ENCODE peak calls at places on chromosomes 3 and 15, in ten cellular contexts. I is NCI-H460; L is NCI-H1092 treated with DMSO at 0.1 percent for 48 hours; U is H1; S is GM13976; H is posterior cingulate gyrus; R is stimulated activated CD4-positive, alpha-beta T cell treated with anti-CD3 and anti-CD28 coated beads, Interleukin-4, amount 100 ng/mL, for 4 hours; G is amniotic stem cell; J is cardiac fibroblast; T is right lobe of liver. Q is an unnamed sample.

GRCh38 chr15:27899583-27900295 is 199.4 kb downstream of the OCA2 start:
- DNase-seq in U (no peak), R (no peak), S (no peak), G (no peak), T (no peak), I (no peak), H (no peak), J (no peak), L (no peak), Q (no peak)

GRCh38 chr3:13556937-13557336 is 8.0 kb downstream of the FBLN2 start:
- DNase-seq in H (no peak), U (no peak), S (no peak), J (no peak), R (no peak), L (no peak), G (no peak), I (no peak), T (no peak), Q (peak)

GRCh38 chr15:95347846-95348245 is 982.7 kb upstream of the NR2F2 start:
- DNase-seq in J (no peak), U (no peak), R (no peak), G (no peak), T (no peak), I (no peak), L (no peak), S (no peak), H (no peak), Q (no peak)

GRCh38 chr3:73618461-73618860 is 6.3 kb downstream of the PDZRN3 start:
- DNase-seq in T (no peak), H (no peak), J (peak), I (no peak), S (no peak), U (no peak), L (no peak), R (no peak), G (no peak), Q (no peak)

GRCh38 chr3:171099911-171100310 is 73.4 kb upstream of the SLC2A2 start:
- DNase-seq in I (no peak), S (no peak), R (no peak), H (no peak), T (no peak), L (no peak), G (no peak), J (no peak), U (no peak), Q (no peak)

GRCh38 chr15:80906159-80906775 is 83.4 kb downstream of the MESD start:
- DNase-seq in T (no peak), L (peak), U (no peak), S (no peak), R (no peak), I (no peak), G (no peak), J (no peak), H (no peak), Q (peak)

GRCh38 chr15:40941528-40942336 is 11.5 kb upstream of the CHAC1 start:
- DNase-seq in T (peak), S (peak), G (peak), I (peak), H (peak), R (peak), U (peak), L (peak), J (peak), Q (peak)

GRCh38 chr15:101399431-101399830 is 90.1 kb downstream of the PCSK6 start:
- DNase-seq in S (no peak), U (peak), R (no peak), I (no peak), T (no peak), J (no peak), H (no peak), G (no peak), L (no peak), Q (no peak)

GRCh38 chr3:41961061-41961749 is 698 bp downstream of the ULK4 start:
- DNase-seq in U (peak), H (peak), T (peak), J (peak), L (peak), R (peak), I (peak), G (peak), S (peak), Q (peak)

GRCh38 chr3:46400000-46400734 is 6.7 kb downstream of the CCR5AS start:
- DNase-seq in G (no peak), T (no peak), R (no peak), S (no peak), I (no peak), U (no peak), J (peak), H (no peak), L (no peak), Q (peak)

GRCh38 chr3:16124636-16125035 is 49.8 kb upstream of the GALNT15 start:
- DNase-seq in I (no peak), H (no peak), T (no peak), S (no peak), J (peak), L (no peak), U (no peak), G (peak), R (no peak), Q (peak)

GRCh38 chr15:57572463-57572862 is 19.2 kb upstream of the MYZAP start:
- DNase-seq in L (no peak), S (no peak), T (no peak), H (no peak), I (no peak), R (no peak), J (no peak), G (no peak), U (no peak), Q (peak)

GRCh38 chr15:41568350-41569017 is 9.5 kb downstream of the TYRO3 start:
- DNase-seq in J (peak), G (no peak), T (no peak), L (no peak), I (no peak), R (no peak), U (peak), H (peak), S (no peak), Q (peak)

GRCh38 chr15:39115379-39116057 is 465.4 kb upstream of the THBS1 start:
- DNase-seq in U (no peak), L (no peak), R (no peak), G (no peak), S (no peak), J (peak), H (no peak), I (no peak), T (no peak), Q (peak)

GRCh38 chr3:5729852-5730251 is 542.3 kb downstream of the EDEM1 start:
- DNase-seq in L (no peak), I (no peak), J (no peak), H (no peak), G (no peak), T (no peak), U (no peak), S (no peak), R (no peak), Q (no peak)

GRCh38 chr3:10530241-10530640 is 24.9 kb upstream of the ATP2B2 start:
- DNase-seq in G (no peak), U (peak), J (no peak), H (no peak), I (no peak), L (no peak), T (peak), S (no peak), R (no peak), Q (no peak)

GRCh38 chr3:188279696-188280398 is 125.9 kb downstream of the LPP start:
- DNase-seq in U (no peak), S (no peak), R (no peak), J (no peak), T (no peak), I (no peak), G (no peak), H (no peak), L (no peak), Q (no peak)

GRCh38 chr15:70815604-70816003 is 38.4 kb downstream of the LARP6 start:
- DNase-seq in H (no peak), R (no peak), S (no peak), L (peak), J (no peak), T (no peak), I (no peak), G (no peak), U (no peak), Q (no peak)

GRCh38 chr3:124770341-124771082 is 40.3 kb downstream of the UMPS start:
- DNase-seq in L (peak), I (no peak), T (no peak), H (peak), S (no peak), R (no peak), U (no peak), J (peak), G (no peak), Q (peak)

GRCh38 chr3:52001443-52001974 is 5.8 kb upstream of the RPL29 start:
- DNase-seq in R (peak), T (peak), I (peak), H (peak), U (peak), J (peak), L (peak), S (peak), G (no peak), Q (peak)

GRCh38 chr3:132231633-132232032 is 85.6 kb upstream of the ACP3 start:
- DNase-seq in J (peak), T (no peak), H (no peak), S (no peak), I (peak), L (no peak), R (no peak), G (no peak), U (no peak), Q (peak)

GRCh38 chr3:71658131-71658530 is 67.1 kb downstream of the EIF4E3 start:
- DNase-seq in S (no peak), I (no peak), R (no peak), J (peak), H (peak), T (peak), L (peak), U (no peak), G (no peak), Q (peak)

GRCh38 chr3:114863848-114864247 is 283.2 kb downstream of the ZBTB20 start:
- DNase-seq in I (no peak), G (no peak), R (no peak), J (no peak), T (no peak), H (no peak), S (no peak), L (no peak), U (no peak), Q (no peak)

GRCh38 chr3:10855871-10856662 is 40.0 kb downstream of the SLC6A11 start:
- DNase-seq in S (no peak), J (peak), L (no peak), T (no peak), I (no peak), R (no peak), U (peak), G (no peak), H (no peak), Q (no peak)

GRCh38 chr15:48627260-48627969 is 18.1 kb downstream of the FBN1 start:
- DNase-seq in T (no peak), L (no peak), I (peak), R (no peak), U (no peak), H (no peak), G (no peak), S (no peak), J (peak), Q (peak)

GRCh38 chr3:53708001-53708621 is 138.1 kb downstream of the CHDH start:
- DNase-seq in H (no peak), J (no peak), U (peak), R (no peak), G (no peak), S (no peak), L (peak), T (peak), I (no peak), Q (no peak)

GRCh38 chr3:175655366-175655765 is 796.2 kb downstream of the NAALADL2 start:
- DNase-seq in T (no peak), L (no peak), G (no peak), H (no peak), R (no peak), I (no peak), J (peak), U (no peak), S (no peak), Q (no peak)

GRCh38 chr15:70342554-70343548 is 245.1 kb upstream of the TLE3 start:
- DNase-seq in T (no peak), H (no peak), G (no peak), U (peak), S (no peak), L (peak), I (no peak), R (no peak), J (no peak), Q (no peak)

Q was measured in RPMI7951.